ENCODE peak calls at places on chromosomes 16 and 17, in seven cellular contexts. One of them, this sample, is unnamed.

GRCh38 chr17:79970576-79971068 is 65.0 kb downstream of the TBC1D16 start:
- DNase-seq in left lung: no peak
- DNase-seq in AG04450: no peak
- DNase-seq in thyroid gland: no peak
- DNase-seq in right cardiac atrium: no peak
- DNase-seq in transverse colon: peak
- DNase-seq in kidney: no peak
- DNase-seq in this sample: no peak

GRCh38 chr16:53546988-53547391 is 44.0 kb upstream of the AKTIP start:
- DNase-seq in left lung: no peak
- DNase-seq in AG04450: no peak
- DNase-seq in thyroid gland: no peak
- DNase-seq in right cardiac atrium: no peak
- DNase-seq in transverse colon: no peak
- DNase-seq in kidney: no peak
- DNase-seq in this sample: no peak

GRCh38 chr17:38918916-38919315 is 6.5 kb upstream of the LASP1NB start:
- DNase-seq in left lung: no peak
- DNase-seq in AG04450: no peak
- DNase-seq in thyroid gland: no peak
- DNase-seq in right cardiac atrium: no peak
- DNase-seq in transverse colon: no peak
- DNase-seq in kidney: no peak
- DNase-seq in this sample: no peak

GRCh38 chr17:49388290-49388640 is 26.2 kb upstream of the ZNF652 start:
- DNase-seq in left lung: no peak
- DNase-seq in AG04450: no peak
- DNase-seq in thyroid gland: no peak
- DNase-seq in right cardiac atrium: no peak
- DNase-seq in transverse colon: peak
- DNase-seq in kidney: no peak
- DNase-seq in this sample: no peak

GRCh38 chr17:41689497-41690299 is 1.0 kb downstream of the EIF1 start:
- DNase-seq in left lung: no peak
- DNase-seq in AG04450: no peak
- DNase-seq in thyroid gland: no peak
- DNase-seq in right cardiac atrium: no peak
- DNase-seq in transverse colon: peak
- DNase-seq in kidney: no peak
- DNase-seq in this sample: no peak

GRCh38 chr17:73335591-73336503 is 24.0 kb upstream of the CDC42EP4 start:
- DNase-seq in left lung: no peak
- DNase-seq in AG04450: no peak
- DNase-seq in thyroid gland: no peak
- DNase-seq in right cardiac atrium: no peak
- DNase-seq in transverse colon: peak
- DNase-seq in kidney: no peak
- DNase-seq in this sample: no peak

GRCh38 chr16:66569131-66569530 is 2.9 kb downstream of the CMTM1 start:
- DNase-seq in left lung: no peak
- DNase-seq in AG04450: no peak
- DNase-seq in thyroid gland: no peak
- DNase-seq in right cardiac atrium: no peak
- DNase-seq in transverse colon: no peak
- DNase-seq in kidney: no peak
- DNase-seq in this sample: no peak

GRCh38 chr16:23862556-23862955 is 26.8 kb downstream of the PRKCB start:
- DNase-seq in left lung: no peak
- DNase-seq in AG04450: no peak
- DNase-seq in thyroid gland: no peak
- DNase-seq in right cardiac atrium: no peak
- DNase-seq in transverse colon: no peak
- DNase-seq in kidney: no peak
- DNase-seq in this sample: no peak

GRCh38 chr17:45294506-45294905 is 22.3 kb downstream of the MAP3K14 start:
- DNase-seq in left lung: peak
- DNase-seq in AG04450: peak
- DNase-seq in thyroid gland: peak
- DNase-seq in right cardiac atrium: peak
- DNase-seq in transverse colon: no peak
- DNase-seq in kidney: peak
- DNase-seq in this sample: peak

GRCh38 chr17:68498479-68499326 is 13.5 kb upstream of the PRKAR1A start:
- DNase-seq in left lung: no peak
- DNase-seq in AG04450: no peak
- DNase-seq in thyroid gland: no peak
- DNase-seq in right cardiac atrium: peak
- DNase-seq in transverse colon: no peak
- DNase-seq in kidney: no peak
- DNase-seq in this sample: no peak

GRCh38 chr17:50647187-50647586 is 12.5 kb downstream of the ABCC3 start:
- DNase-seq in left lung: no peak
- DNase-seq in AG04450: no peak
- DNase-seq in thyroid gland: no peak
- DNase-seq in right cardiac atrium: no peak
- DNase-seq in transverse colon: no peak
- DNase-seq in kidney: peak
- DNase-seq in this sample: no peak

GRCh38 chr17:57399690-57400089 is 143.4 kb downstream of the MSI2 start:
- DNase-seq in left lung: no peak
- DNase-seq in AG04450: no peak
- DNase-seq in thyroid gland: no peak
- DNase-seq in right cardiac atrium: no peak
- DNase-seq in transverse colon: no peak
- DNase-seq in kidney: no peak
- DNase-seq in this sample: no peak

GRCh38 chr16:13036600-13036999 is 135.2 kb downstream of the SHISA9 start:
- DNase-seq in left lung: no peak
- DNase-seq in AG04450: no peak
- DNase-seq in thyroid gland: peak
- DNase-seq in right cardiac atrium: peak
- DNase-seq in transverse colon: no peak
- DNase-seq in kidney: no peak
- DNase-seq in this sample: no peak

GRCh38 chr16:4048481-4048880 is 67.8 kb downstream of the ADCY9 start:
- DNase-seq in left lung: no peak
- DNase-seq in AG04450: no peak
- DNase-seq in thyroid gland: no peak
- DNase-seq in right cardiac atrium: no peak
- DNase-seq in transverse colon: no peak
- DNase-seq in kidney: no peak
- DNase-seq in this sample: no peak
- H3K4me3 ChIP-seq in left lung: no peak
- H3K4me3 ChIP-seq in AG04450: no peak
- H3K4me3 ChIP-seq in thyroid gland: no peak
- H3K4me3 ChIP-seq in right cardiac atrium: no peak
- H3K4me3 ChIP-seq in transverse colon: no peak
- H3K4me3 ChIP-seq in kidney: no peak
- H3K4me3 ChIP-seq in this sample: no peak

GRCh38 chr17:51997723-51998122 is 160.8 kb downstream of the CA10 start:
- DNase-seq in left lung: no peak
- DNase-seq in AG04450: no peak
- DNase-seq in thyroid gland: no peak
- DNase-seq in right cardiac atrium: no peak
- DNase-seq in transverse colon: no peak
- DNase-seq in kidney: no peak
- DNase-seq in this sample: no peak
- H3K4me3 ChIP-seq in left lung: no peak
- H3K4me3 ChIP-seq in AG04450: no peak
- H3K4me3 ChIP-seq in thyroid gland: no peak
- H3K4me3 ChIP-seq in right cardiac atrium: no peak
- H3K4me3 ChIP-seq in transverse colon: no peak
- H3K4me3 ChIP-seq in kidney: no peak
- H3K4me3 ChIP-seq in this sample: no peak

DNA sequence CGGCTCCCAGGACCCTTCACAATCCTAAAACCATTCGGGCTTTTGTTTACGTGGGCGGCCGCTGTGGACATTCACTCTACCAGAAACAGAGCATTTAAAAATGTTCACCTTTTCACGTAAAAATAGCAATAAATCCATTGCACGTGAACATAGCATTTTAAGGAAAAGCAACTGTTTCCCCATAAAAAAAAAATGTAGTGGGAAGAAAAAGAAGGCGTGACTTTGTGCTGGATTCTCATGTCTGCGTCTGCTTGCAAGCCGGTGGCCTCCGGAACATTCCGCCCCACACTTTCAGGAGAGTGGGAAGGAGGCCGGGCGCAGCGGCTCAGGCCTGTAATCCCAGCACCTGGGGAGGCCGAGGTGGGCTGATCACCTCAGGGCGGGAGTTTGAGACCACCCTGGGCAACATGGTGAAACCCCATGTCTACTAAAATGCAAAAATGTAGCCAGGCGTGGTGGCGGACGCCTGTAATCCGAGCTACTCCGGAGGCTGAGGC is 13.4 kb upstream of the GNG13 start:
- DNase-seq in left lung: no peak
- DNase-seq in AG04450: no peak
- DNase-seq in thyroid gland: no peak
- DNase-seq in right cardiac atrium: no peak
- DNase-seq in transverse colon: no peak
- DNase-seq in kidney: no peak
- DNase-seq in this sample: no peak
- H3K4me3 ChIP-seq in left lung: no peak
- H3K4me3 ChIP-seq in AG04450: no peak
- H3K4me3 ChIP-seq in thyroid gland: no peak
- H3K4me3 ChIP-seq in right cardiac atrium: no peak
- H3K4me3 ChIP-seq in transverse colon: no peak
- H3K4me3 ChIP-seq in kidney: no peak
- H3K4me3 ChIP-seq in this sample: no peak

GRCh38 chr17:3556239-3556904 is 1.2 kb downstream of the TRPV3 start:
- DNase-seq in left lung: no peak
- DNase-seq in AG04450: no peak
- DNase-seq in thyroid gland: no peak
- DNase-seq in right cardiac atrium: no peak
- DNase-seq in transverse colon: no peak
- DNase-seq in kidney: peak
- DNase-seq in this sample: no peak
- H3K4me3 ChIP-seq in left lung: no peak
- H3K4me3 ChIP-seq in AG04450: no peak
- H3K4me3 ChIP-seq in thyroid gland: no peak
- H3K4me3 ChIP-seq in right cardiac atrium: no peak
- H3K4me3 ChIP-seq in transverse colon: no peak
- H3K4me3 ChIP-seq in kidney: no peak
- H3K4me3 ChIP-seq in this sample: no peak